ENCODE peak calls at places on chromosome 21, in five cellular contexts. K is GM12878, S is K562, C is HepG2, M is SK-N-SH. O is an unnamed sample.

GRCh38 chr21:34867785-34868184 is 181.3 kb downstream of the RUNX1 start:
- DNase-seq in M (no peak), K (no peak), S (no peak), C (no peak), O (no peak)

GRCh38 chr21:39799178-39799577 is 54.2 kb downstream of the IGSF5 start:
- DNase-seq in C (no peak), S (no peak), K (no peak), M (no peak), O (no peak)

GRCh38 chr21:25903599-25903998 is 168.8 kb downstream of the GABPA start:
- DNase-seq in M (no peak), K (peak), S (no peak), C (no peak), O (no peak)

GRCh38 chr21:33761104-33762036 is 119.1 kb downstream of the ITSN1 start:
- DNase-seq in M (no peak), S (peak), C (peak), K (no peak), O (peak)

GRCh38 chr21:42990251-42990650 is 15.9 kb downstream of the PKNOX1 start:
- DNase-seq in M (no peak), K (no peak), C (no peak), S (peak), O (no peak)

GRCh38 chr21:32682696-32683474 is 44.9 kb downstream of the SYNJ1 start:
- DNase-seq in K (no peak), S (no peak), C (no peak), M (peak), O (no peak)

GRCh38 chr21:46392921-46393320 is 65.8 kb upstream of the DIP2A start:
- DNase-seq in S (no peak), K (no peak), M (no peak), C (no peak), O (peak)

GRCh38 chr21:23963454-23963853 is 1643.8 kb downstream of the MRPL39 start:
- DNase-seq in K (no peak), S (no peak), M (no peak), C (no peak), O (peak)

GRCh38 chr21:15289246-15289645 is 224.4 kb upstream of the NRIP1 start:
- DNase-seq in K (no peak), M (no peak), C (no peak), S (no peak), O (no peak)

GRCh38 chr21:15285567-15285966 is 220.8 kb upstream of the NRIP1 start:
- DNase-seq in S (no peak), K (no peak), C (no peak), M (no peak), O (no peak)

GRCh38 chr21:15291621-15292266 is 226.9 kb upstream of the NRIP1 start:
- DNase-seq in C (peak), S (no peak), M (no peak), K (no peak), O (no peak)

GRCh38 chr21:15293251-15293650 is 228.5 kb upstream of the NRIP1 start:
- DNase-seq in M (no peak), C (peak), S (no peak), K (no peak), O (peak)

DNA sequence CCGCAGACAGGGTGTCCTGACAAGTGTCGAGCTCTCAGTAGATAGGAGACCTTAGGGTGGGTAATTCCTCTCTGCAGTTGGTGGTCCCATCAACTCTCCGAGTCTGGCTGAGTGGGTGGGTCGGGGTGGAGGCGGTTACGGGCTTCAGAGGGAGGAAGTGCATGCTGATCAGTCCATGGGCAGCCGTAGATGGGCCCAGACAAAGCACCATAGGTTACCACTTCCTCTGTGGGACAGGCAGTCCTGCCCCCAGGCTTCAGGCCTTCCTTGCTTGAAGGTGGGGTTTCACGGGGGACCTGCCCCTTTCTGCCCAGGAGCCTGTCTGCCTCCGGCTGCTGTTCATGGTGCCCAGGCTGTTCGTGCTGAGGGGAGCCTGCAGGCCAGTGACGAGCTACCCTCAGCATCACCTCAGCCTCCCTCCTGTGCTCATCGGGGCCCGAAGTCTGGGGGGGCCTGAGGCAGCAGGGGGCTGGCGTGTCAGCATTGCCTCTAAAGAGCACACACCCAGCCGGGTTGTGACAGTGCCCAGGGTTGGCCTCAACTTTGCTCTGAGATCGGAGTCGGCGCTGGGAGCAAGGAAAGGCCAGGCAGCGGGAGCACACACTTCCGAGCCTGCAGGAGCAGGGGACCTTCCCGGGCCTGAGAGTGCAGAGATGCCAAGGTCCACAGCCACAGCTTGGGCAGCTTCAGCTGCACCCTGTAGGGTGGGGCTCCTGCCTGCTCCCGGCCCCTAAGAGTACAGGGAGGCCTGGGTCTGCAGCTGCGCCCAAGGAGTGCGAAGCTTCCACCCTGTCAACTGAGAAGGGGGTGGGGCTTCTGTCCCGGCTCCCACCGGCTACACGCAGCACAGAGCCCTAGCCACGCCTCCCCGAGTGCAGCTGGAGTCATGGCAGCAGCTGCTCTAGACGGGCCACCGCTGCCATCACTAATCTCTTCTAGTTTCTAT is 225.4 kb upstream of the NRIP1 start:
- DNase-seq in K (no peak), S (peak), M (peak), C (peak), O (no peak)
- TF ChIP-seq MXI1 in K (no peak), S (no peak), M (no peak), C (no peak), O (no peak)

GRCh38 chr21:14737278-14737677 is 191.2 kb upstream of the SAMSN1 start:
- DNase-seq in C (no peak), M (no peak), K (no peak), S (no peak), O (no peak)

GRCh38 chr21:14739590-14739989 is 193.5 kb upstream of the SAMSN1 start:
- DNase-seq in K (no peak), S (no peak), C (no peak), M (no peak), O (no peak)

GRCh38 chr21:14736162-14736561 is 190.0 kb upstream of the SAMSN1 start:
- DNase-seq in K (peak), S (no peak), C (no peak), M (no peak), O (no peak)

GRCh38 chr21:14736672-14737071 is 190.6 kb upstream of the SAMSN1 start:
- DNase-seq in K (no peak), C (no peak), M (no peak), S (no peak), O (no peak)

GRCh38 chr21:14737922-14738321 is 191.8 kb upstream of the SAMSN1 start:
- DNase-seq in S (no peak), M (peak), C (peak), K (no peak), O (peak)
- TF ChIP-seq MXI1 in S (no peak), M (no peak), C (no peak), K (no peak), O (no peak)

GRCh38 chr21:31176725-31177124 is 138.4 kb upstream of the KRTAP19-8 start:
- DNase-seq in M (no peak), K (no peak), S (no peak), C (no peak), O (no peak)

GRCh38 chr21:31176080-31176551 is 137.8 kb upstream of the KRTAP19-8 start:
- DNase-seq in C (no peak), S (no peak), K (no peak), M (peak), O (no peak)

GRCh38 chr21:31172328-31172727 is 134.1 kb upstream of the KRTAP19-8 start:
- DNase-seq in K (no peak), S (no peak), C (no peak), M (no peak), O (no peak)

GRCh38 chr21:31173881-31174555 is 135.7 kb upstream of the KRTAP19-8 start:
- DNase-seq in C (no peak), S (no peak), K (no peak), M (peak), O (no peak)
- TF ChIP-seq MXI1 in C (no peak), S (no peak), K (no peak), M (peak), O (no peak)

GRCh38 chr21:41739936-41740335 is 26.9 kb downstream of the RIPK4 start:
- DNase-seq in S (no peak), M (no peak), C (no peak), K (no peak), O (no peak)

GRCh38 chr21:41740604-41741252 is 26.1 kb downstream of the RIPK4 start:
- DNase-seq in C (no peak), K (no peak), S (no peak), M (no peak), O (no peak)

GRCh38 chr21:41736423-41736822 is 30.4 kb downstream of the RIPK4 start:
- DNase-seq in C (no peak), M (no peak), S (no peak), K (no peak), O (no peak)

GRCh38 chr21:41739011-41739410 is 27.8 kb downstream of the RIPK4 start:
- DNase-seq in K (no peak), C (no peak), M (no peak), S (no peak), O (no peak)

DNA sequence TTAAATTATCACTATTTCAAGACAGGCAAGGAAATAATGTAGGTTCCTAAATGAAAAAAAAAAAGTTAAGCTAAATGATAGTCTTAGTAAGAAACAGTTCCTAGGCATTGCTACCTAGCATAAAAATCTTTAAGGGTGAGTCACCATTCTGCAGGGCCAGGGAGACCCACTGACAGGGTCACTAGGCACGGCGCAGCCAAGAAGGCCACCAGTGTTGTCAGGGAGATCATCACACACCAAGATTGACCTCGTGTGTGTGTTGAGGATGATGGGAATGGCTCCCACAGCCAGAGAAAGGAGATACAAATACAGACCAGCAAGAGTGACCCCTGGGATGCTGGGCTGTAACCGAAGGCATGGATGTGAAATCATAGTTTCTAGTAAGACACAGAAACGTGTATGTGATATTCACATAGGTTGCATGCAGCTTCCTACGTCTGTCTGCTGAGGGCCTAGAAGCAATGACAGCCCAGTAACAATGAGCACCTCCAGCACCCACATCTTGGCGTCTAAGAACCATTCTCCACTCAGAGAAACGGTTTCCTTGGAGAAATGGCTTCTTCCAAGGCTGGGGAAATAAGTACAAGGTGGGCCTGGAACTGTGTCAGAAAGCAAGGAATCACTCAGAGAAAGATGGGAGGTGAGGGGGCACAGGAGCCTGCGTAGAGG is 29.1 kb downstream of the RIPK4 start:
- DNase-seq in K (no peak), M (no peak), S (no peak), C (no peak), O (no peak)
- TF ChIP-seq MXI1 in K (no peak), M (no peak), S (no peak), C (no peak), O (no peak)

DNA sequence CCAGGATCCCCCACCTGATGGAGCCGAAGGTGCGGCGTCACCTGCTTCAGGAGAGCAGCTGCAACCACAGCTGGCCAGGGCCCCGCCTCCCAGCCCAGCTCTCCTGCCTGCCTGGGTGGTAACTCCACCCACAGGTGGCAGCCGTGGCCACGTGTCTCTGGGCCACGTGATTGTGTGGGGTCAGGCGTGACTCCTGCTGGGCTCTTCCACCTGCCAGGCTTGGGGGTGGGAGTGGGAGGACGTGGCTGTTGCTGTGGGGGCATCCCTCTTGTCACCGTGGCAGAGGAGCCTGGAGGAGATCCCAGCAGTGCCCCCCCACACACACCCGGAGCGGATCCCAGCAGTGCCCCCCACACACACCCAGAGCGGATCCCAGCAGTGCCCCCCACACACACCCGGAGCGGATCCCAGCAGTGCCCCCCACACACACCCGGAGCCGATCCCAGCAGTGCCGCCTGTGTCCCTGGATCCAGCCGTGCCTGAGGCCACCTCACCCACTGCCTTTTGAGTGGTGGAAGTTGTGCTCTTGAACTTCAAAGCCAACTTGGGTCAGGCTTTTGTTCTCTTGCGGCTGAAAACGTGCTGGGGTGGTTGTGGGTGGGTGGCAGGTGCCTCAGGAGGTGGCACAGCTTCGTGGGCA is 32.2 kb downstream of the POFUT2 start:
- DNase-seq in S (peak), K (no peak), C (peak), M (peak), O (no peak)
- TF ChIP-seq MXI1 in S (no peak), K (no peak), C (no peak), M (no peak), O (no peak)

GRCh38 chr21:41926807-41927171 is 27.0 kb downstream of the C2CD2 start:
- DNase-seq in M (no peak), S (no peak), K (no peak), C (no peak), O (no peak)

GRCh38 chr21:41924355-41924754 is 29.5 kb downstream of the C2CD2 start:
- DNase-seq in M (no peak), C (no peak), S (no peak), K (no peak), O (peak)

GRCh38 chr21:41921089-41921819 is 32.6 kb downstream of the C2CD2 start:
- DNase-seq in M (no peak), S (no peak), C (peak), K (no peak), O (no peak)

GRCh38 chr21:41926068-41926806 is 27.6 kb downstream of the C2CD2 start:
- DNase-seq in S (no peak), M (no peak), C (peak), K (peak), O (peak)

GRCh38 chr21:41923641-41924342 is 30.0 kb downstream of the C2CD2 start:
- DNase-seq in K (no peak), M (no peak), C (no peak), S (no peak), O (peak)
- TF ChIP-seq MXI1 in K (no peak), M (no peak), C (no peak), S (no peak), O (no peak)

O was measured in IMR-90.